ENCODE peak calls at places on chromosomes 13 and 19, in nine cellular contexts. T is H54; B is stimulated activated CD4-positive, alpha-beta T cell treated with anti-CD3 and anti-CD28 coated beads, Interleukin-4, amount 100 ng/mL, for 1 hour; Q is naive thymus-derived CD8-positive, alpha-beta T cell; L is NCI-H1105 treated with DMSO at 0.1 percent for 48 hours; H is neuronal stem cell; D is thoracic aorta; F is activated T-helper 1 cell treated with anti-CD3 and anti-CD28 coated beads, Interleukin-2, amount 50 U/mL, for 16 hours; N is H9. X is an unnamed sample.

GRCh38 chr13:39881887-39882286 is 226.4 kb downstream of the COG6 start:
- DNase-seq in T (no peak), B (no peak), Q (no peak), L (no peak), H (no peak), D (no peak), F (no peak), N (no peak), X (no peak)

GRCh38 chr19:42422576-42423461 is 4.4 kb downstream of the LIPE start:
- DNase-seq in T (no peak), B (peak; percentile 42), Q (no peak), L (peak; percentile 53), H (no peak), D (no peak), F (no peak), N (peak; percentile 45), X (no peak)

GRCh38 chr19:5743640-5744039 is 23.2 kb downstream of the CATSPERD start:
- DNase-seq in T (no peak), B (no peak), Q (no peak), L (no peak), H (no peak), D (no peak), F (no peak), N (no peak), X (no peak)

GRCh38 chr13:43128504-43128929 is 105.1 kb downstream of the DNAJC15 start:
- DNase-seq in T (no peak), B (no peak), Q (no peak), L (no peak), H (no peak), D (no peak), F (no peak), N (no peak), X (no peak)

GRCh38 chr19:56369886-56370676 is 23.3 kb downstream of the ZNF582 start:
- DNase-seq in T (no peak), B (no peak), Q (no peak), L (no peak), H (no peak), D (no peak), F (no peak), N (no peak), X (no peak)

GRCh38 chr13:29887651-29888050 is 37.2 kb upstream of the UBL3 start:
- DNase-seq in T (no peak), B (no peak), Q (no peak), L (no peak), H (no peak), D (no peak), F (no peak), N (no peak), X (no peak)

GRCh38 chr13:107233541-107233940 is 665.6 kb upstream of the ARGLU1 start:
- DNase-seq in T (no peak), B (no peak), Q (no peak), L (no peak), H (no peak), D (no peak), F (no peak), N (no peak), X (no peak)

GRCh38 chr13:21957833-21958232 is 287.0 kb downstream of the FGF9 start:
- DNase-seq in T (no peak), B (no peak), Q (no peak), L (no peak), H (no peak), D (no peak), F (no peak), N (no peak), X (no peak)

GRCh38 chr19:21751379-21751778 is 16.0 kb downstream of the ZNF100 start:
- DNase-seq in T (no peak), B (no peak), Q (no peak), L (no peak), H (no peak), D (no peak), F (no peak), N (no peak), X (no peak)

GRCh38 chr13:74413482-74413881 is 279.3 kb upstream of the KLF12 start:
- DNase-seq in T (no peak), B (no peak), Q (no peak), L (no peak), H (no peak), D (no peak), F (no peak), N (no peak), X (no peak)

GRCh38 chr13:75549262-75550158 is at the start of gene UCHL3:
- DNase-seq in T (peak; percentile 86), B (peak; percentile 98), Q (peak; percentile 97), L (peak; percentile 78), H (peak; percentile 96), D (peak; percentile 77), F (peak; percentile 95), N (peak; percentile 97), X (peak; percentile 96)

GRCh38 chr13:39016789-39017188 is 21.1 kb downstream of the PROSER1 start:
- DNase-seq in T (no peak), B (no peak), Q (no peak), L (peak; percentile 9), H (peak; percentile 42), D (no peak), F (no peak), N (no peak), X (peak; percentile 11)

GRCh38 chr13:112725346-112726017 is 35.6 kb downstream of the ATP11A start:
- DNase-seq in T (peak; percentile 74), B (no peak), Q (peak; percentile 3), L (peak; percentile 28), H (no peak), D (no peak), F (no peak), N (peak; percentile 25), X (no peak)

GRCh38 chr13:110245421-110245899 is 61.5 kb downstream of the COL4A1 start:
- DNase-seq in T (no peak), B (no peak), Q (no peak), L (no peak), H (no peak), D (no peak), F (no peak), N (no peak), X (no peak)

GRCh38 chr13:44181938-44182337 is 191.7 kb upstream of the SERP2 start:
- DNase-seq in T (no peak), B (no peak), Q (no peak), L (no peak), H (no peak), D (no peak), F (no peak), N (no peak), X (no peak)

GRCh38 chr13:95536629-95537241 is 15.8 kb upstream of the CLDN10 start:
- DNase-seq in T (no peak), B (no peak), Q (peak; percentile 2), L (peak; percentile 29), H (no peak), D (no peak), F (no peak), N (no peak), X (no peak)

GRCh38 chr19:55460670-55461258 is 678 bp downstream of the ISOC2 start:
- DNase-seq in T (no peak), B (peak; percentile 43), Q (no peak), L (peak; percentile 18), H (peak; percentile 75), D (peak; percentile 42), F (no peak), N (peak; percentile 95), X (no peak)

GRCh38 chr19:28971011-28971410 is 241.9 kb downstream of the UQCRFS1 start:
- DNase-seq in T (no peak), B (no peak), Q (no peak), L (no peak), H (no peak), D (no peak), F (no peak), N (no peak), X (no peak)

GRCh38 chr19:11948646-11949045 is 16.2 kb upstream of the ZNF763 start:
- DNase-seq in T (no peak), B (no peak), Q (no peak), L (no peak), H (no peak), D (no peak), F (no peak), N (no peak), X (no peak)

GRCh38 chr19:29666634-29667389 is 1.6 kb downstream of the PLEKHF1 start:
- DNase-seq in T (peak; percentile 69), B (peak; percentile 26), Q (no peak), L (no peak), H (peak; percentile 29), D (no peak), F (no peak), N (peak; percentile 73), X (no peak)

X was measured in activated CD4-positive, alpha-beta T cell treated with anti-CD3 and anti-CD28 coated beads, Interleukin-2, amount 50 U/mL, for 24 hours.